ENCODE peak calls at places on chromosome 14, in ten cellular contexts. L is endodermal cell, A is OCI-LY7, W is epithelial cell of esophagus, Y is glutamatergic neuron, F is astrocyte of the spinal cord, V is GM12864, X is tibial artery, Z is nephron progenitor cell, U is foreskin keratinocyte. H is an unnamed sample.

GRCh38 chr14:34592623-34593022 is 37.3 kb downstream of the SNX6 start:
- DNase-seq in L (no peak), F (no peak), Z (no peak), Y (no peak), X (no peak), V (no peak), U (no peak), A (no peak), W (no peak), H (no peak)

GRCh38 chr14:104879201-104879982 is 14.3 kb downstream of the CEP170B start:
- DNase-seq in U (no peak), A (no peak), Y (peak), X (no peak), V (no peak), F (no peak), W (no peak), L (peak), Z (peak), H (no peak)

GRCh38 chr14:55581011-55581806 is 1.2 kb downstream of the KTN1 start:
- DNase-seq in U (peak), Z (peak), W (peak), V (no peak), F (peak), A (peak), L (peak), Y (peak), X (peak), H (peak)

GRCh38 chr14:95514131-95515079 is 2.0 kb downstream of the SYNE3 start:
- DNase-seq in L (peak), Z (no peak), F (no peak), Y (no peak), A (no peak), X (no peak), V (no peak), U (no peak), W (peak), H (peak)

GRCh38 chr14:78902010-78902623 is 731.9 kb downstream of the NRXN3 start:
- DNase-seq in V (no peak), X (no peak), F (peak), W (peak), Y (peak), L (peak), Z (peak), U (no peak), A (peak), H (peak)

GRCh38 chr14:75521415-75522199 is 662 bp upstream of the BATF start:
- DNase-seq in Z (no peak), F (no peak), L (no peak), A (no peak), Y (no peak), V (no peak), X (no peak), W (peak), U (no peak), H (no peak)

GRCh38 chr14:93104961-93105360 is 10.8 kb downstream of the ITPK1 start:
- DNase-seq in Z (no peak), X (no peak), Y (no peak), L (peak), V (no peak), A (no peak), U (peak), W (no peak), F (no peak), H (no peak)

GRCh38 chr14:43872752-43873655 is 634.1 kb downstream of the FSCB start:
- DNase-seq in L (peak), Z (no peak), A (no peak), Y (no peak), W (no peak), U (no peak), V (no peak), F (no peak), X (no peak), H (no peak)

GRCh38 chr14:77809011-77809410 is 9.1 kb downstream of the ADCK1 start:
- DNase-seq in X (no peak), Y (no peak), W (no peak), A (no peak), Z (no peak), V (no peak), F (no peak), L (no peak), U (no peak), H (no peak)

GRCh38 chr14:99395904-99396530 is 84.6 kb downstream of the SETD3 start:
- DNase-seq in X (no peak), W (peak), Y (no peak), U (peak), L (peak), A (no peak), V (no peak), F (peak), Z (no peak), H (no peak)

GRCh38 chr14:61153436-61153835 is 127.7 kb downstream of the TMEM30B start:
- DNase-seq in W (peak), Y (peak), V (no peak), F (peak), U (no peak), X (no peak), A (no peak), L (peak), Z (peak), H (no peak)

GRCh38 chr14:23322568-23323517 is 1.6 kb downstream of the PABPN1 start:
- DNase-seq in W (no peak), Z (no peak), F (no peak), V (no peak), A (no peak), Y (no peak), U (no peak), X (no peak), L (no peak), H (no peak)

GRCh38 chr14:49586673-49587460 is 687 bp upstream of the RPS29 start:
- DNase-seq in U (peak), A (peak), V (no peak), W (peak), F (peak), L (peak), Z (peak), X (no peak), Y (peak), H (peak)

GRCh38 chr14:81392052-81392451 is 8.1 kb downstream of the STON2 start:
- DNase-seq in U (no peak), L (no peak), X (no peak), F (no peak), Z (no peak), V (no peak), A (no peak), Y (no peak), W (no peak), H (no peak)

GRCh38 chr14:55803506-55804197 is 223.6 kb downstream of the KTN1 start:
- DNase-seq in V (no peak), Y (no peak), L (no peak), F (no peak), Z (no peak), A (no peak), U (no peak), X (no peak), W (peak), H (no peak)

GRCh38 chr14:24057867-24058259 is 6.1 kb downstream of the CARMIL3 start:
- DNase-seq in W (no peak), X (no peak), Z (no peak), Y (no peak), F (no peak), L (no peak), U (no peak), V (no peak), A (no peak), H (no peak)

GRCh38 chr14:99313234-99313633 is 41.2 kb upstream of the BCL11B start:
- DNase-seq in A (no peak), F (no peak), U (no peak), Z (no peak), X (no peak), V (no peak), W (no peak), L (no peak), Y (no peak), H (no peak)

GRCh38 chr14:55416866-55417265 is 5.2 kb upstream of the ATG14 start:
- DNase-seq in Z (peak), W (peak), U (no peak), X (no peak), L (peak), V (no peak), F (no peak), A (peak), Y (peak), H (no peak)

GRCh38 chr14:33737446-33737845 is 213.4 kb downstream of the EGLN3 start:
- DNase-seq in V (no peak), A (no peak), X (no peak), Z (no peak), Y (no peak), W (peak), L (no peak), U (peak), F (peak), H (no peak)

GRCh38 chr14:104799657-104800599 is 973 bp upstream of the ZBTB42 start:
- DNase-seq in W (peak), U (no peak), X (peak), L (peak), Z (peak), V (no peak), F (peak), Y (peak), A (peak), H (no peak)

GRCh38 chr14:30064454-30064853 is 136.8 kb upstream of the PRKD1 start:
- DNase-seq in L (no peak), Z (no peak), F (no peak), V (no peak), A (no peak), W (no peak), Y (no peak), X (no peak), U (no peak), H (no peak)

GRCh38 chr14:26775765-26776577 is 178.1 kb upstream of the NOVA1 start:
- DNase-seq in W (peak), X (no peak), L (no peak), V (no peak), Z (no peak), Y (no peak), U (peak), F (peak), A (no peak), H (no peak)

GRCh38 chr14:33057585-33057984 is 118.9 kb downstream of the NPAS3 start:
- DNase-seq in Y (no peak), V (no peak), A (no peak), X (no peak), W (no peak), F (no peak), L (no peak), Z (no peak), U (no peak), H (no peak)

GRCh38 chr14:38285962-38286361 is 30.1 kb upstream of the CLEC14A start:
- DNase-seq in F (no peak), U (no peak), Y (no peak), L (no peak), X (no peak), A (no peak), Z (no peak), W (no peak), V (no peak), H (no peak)

GRCh38 chr14:104352493-104353220 is 214.3 kb downstream of the KIF26A start:
- DNase-seq in W (no peak), F (no peak), X (peak), U (no peak), V (no peak), Y (no peak), Z (no peak), L (peak), A (no peak), H (no peak)

GRCh38 chr14:98721061-98721460 is 550.9 kb downstream of the BCL11B start:
- DNase-seq in A (peak), F (no peak), Z (no peak), Y (no peak), L (no peak), X (no peak), W (no peak), U (no peak), V (no peak), H (no peak)

GRCh38 chr14:56147980-56148901 is 30.0 kb downstream of the PELI2 start:
- DNase-seq in Z (no peak), Y (no peak), A (no peak), U (no peak), V (no peak), L (no peak), F (no peak), W (no peak), X (no peak), H (no peak)

GRCh38 chr14:58774531-58774930 is 136.8 kb downstream of the DACT1 start:
- DNase-seq in V (no peak), Z (no peak), X (no peak), U (no peak), Y (no peak), W (no peak), F (no peak), L (no peak), A (no peak), H (no peak)

GRCh38 chr14:41950428-41950827 is 343.8 kb downstream of the LRFN5 start:
- DNase-seq in Z (no peak), L (no peak), Y (no peak), F (peak), A (no peak), X (no peak), W (no peak), V (no peak), U (no peak), H (no peak)

GRCh38 chr14:49464885-49465284 is 121.3 kb downstream of the RPS29 start:
- DNase-seq in A (peak), Z (peak), F (no peak), U (no peak), W (no peak), V (no peak), L (peak), X (no peak), Y (no peak), H (no peak)

GRCh38 chr14:78243187-78243586 is 73.0 kb downstream of the NRXN3 start:
- DNase-seq in U (no peak), A (no peak), L (no peak), W (no peak), Y (no peak), X (no peak), Z (no peak), V (no peak), F (no peak), H (no peak)

GRCh38 chr14:54603362-54603761 is 36.4 kb downstream of the SAMD4A start:
- DNase-seq in U (peak), W (peak), Y (no peak), V (no peak), X (no peak), F (peak), L (no peak), Z (no peak), A (no peak), H (no peak)

GRCh38 chr14:95953111-95953724 is 76.6 kb downstream of the TUNAR start:
- DNase-seq in A (peak), U (no peak), Z (peak), V (no peak), L (peak), W (peak), F (no peak), X (no peak), Y (no peak), H (peak)

DNA sequence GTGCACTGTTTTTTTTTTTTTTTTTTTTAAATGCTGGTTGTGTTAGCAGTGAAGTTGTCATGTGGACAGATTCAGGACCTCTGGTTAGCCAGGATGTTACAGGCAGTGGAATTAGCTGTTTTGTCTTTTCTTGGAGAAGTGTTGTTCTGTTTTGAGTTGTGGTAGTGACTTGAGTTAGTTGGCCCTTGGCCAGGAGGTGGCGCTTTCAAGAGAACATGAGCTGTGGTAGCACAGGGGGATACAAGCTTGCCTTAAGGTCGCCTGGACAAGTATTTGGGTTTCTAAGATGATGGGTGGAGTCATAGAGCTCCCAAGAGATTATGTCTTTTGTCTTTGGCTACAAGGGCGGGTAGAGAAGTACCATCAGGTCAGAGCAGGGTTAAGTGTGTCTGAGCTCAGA is 33.3 kb upstream of the CCDC198 start:
- DNase-seq in F (no peak), V (no peak), Y (no peak), L (peak), U (no peak), X (no peak), W (peak), A (peak), Z (no peak), H (no peak)
- TF ChIP-seq CTCF in F (no peak), V (peak), Y (no peak), L (peak), U (no peak), X (no peak), W (no peak), A (peak), Z (no peak), H (peak)

GRCh38 chr14:100498068-100498467 is 89.1 kb downstream of the BEGAIN start:
- DNase-seq in W (no peak), A (no peak), U (no peak), V (no peak), Z (no peak), F (no peak), Y (no peak), L (no peak), X (no peak), H (no peak)

GRCh38 chr14:100504372-100505078 is 82.7 kb downstream of the BEGAIN start:
- DNase-seq in V (no peak), L (no peak), W (peak), U (peak), X (no peak), A (no peak), Z (no peak), Y (no peak), F (no peak), H (no peak)

GRCh38 chr14:100500128-100500527 is 87.1 kb downstream of the BEGAIN start:
- DNase-seq in X (no peak), U (no peak), W (no peak), V (no peak), A (no peak), L (no peak), Y (no peak), F (no peak), Z (no peak), H (no peak)

GRCh38 chr14:100502622-100503220 is 84.5 kb downstream of the BEGAIN start:
- DNase-seq in Y (no peak), W (no peak), F (no peak), L (no peak), U (no peak), Z (no peak), A (no peak), V (no peak), X (no peak), H (no peak)
- TF ChIP-seq CTCF in Y (no peak), W (no peak), F (no peak), L (no peak), U (no peak), Z (no peak), A (no peak), V (no peak), X (no peak), H (no peak)

GRCh38 chr14:65412189-65412846 is at the start of gene FUT8:
- DNase-seq in F (peak), Y (peak), Z (peak), V (peak), L (peak), X (peak), U (peak), W (peak), A (peak), H (peak)

GRCh38 chr14:65414961-65415589 is 2.5 kb downstream of the FUT8 start:
- DNase-seq in L (no peak), X (no peak), W (peak), V (no peak), A (peak), U (no peak), Z (no peak), Y (no peak), F (peak), H (no peak)

GRCh38 chr14:65413739-65414045 is 1.2 kb downstream of the FUT8 start:
- DNase-seq in U (no peak), A (peak), F (no peak), Z (no peak), Y (no peak), X (no peak), L (no peak), W (no peak), V (peak), H (no peak)

GRCh38 chr14:65411656-65412188 is 808 bp upstream of the FUT8 start:
- DNase-seq in F (peak), A (peak), U (peak), Y (peak), V (peak), W (peak), L (peak), X (peak), Z (peak), H (peak)

GRCh38 chr14:65412881-65413738 is 580 bp downstream of the FUT8 start:
- DNase-seq in A (peak), W (peak), F (peak), V (peak), L (peak), U (peak), X (peak), Y (peak), Z (no peak), H (peak)
- TF ChIP-seq CTCF in A (no peak), W (peak), F (peak), V (no peak), L (no peak), U (no peak), X (no peak), Y (no peak), Z (no peak), H (no peak)

DNA sequence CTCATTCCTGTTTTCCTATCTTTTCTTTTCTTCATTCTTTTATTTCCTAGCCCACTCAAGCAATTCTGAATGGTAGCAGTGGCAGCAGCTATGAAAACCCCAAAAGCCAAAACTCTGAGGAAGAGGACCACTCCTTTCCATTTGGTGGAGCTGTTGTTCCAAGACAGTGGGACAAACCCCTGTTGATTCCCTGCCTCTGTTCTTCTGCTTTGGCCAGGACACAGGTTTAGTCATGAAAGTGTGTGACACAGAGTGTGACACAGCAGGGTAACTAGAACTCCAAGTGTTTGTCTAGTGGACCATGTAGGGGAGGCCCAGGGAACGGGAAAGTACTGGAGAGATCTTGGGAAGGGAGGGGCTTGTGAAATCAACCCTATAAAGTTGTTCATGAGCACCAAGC is 71.1 kb downstream of the PTCSC3 start:
- DNase-seq in Z (peak), A (no peak), L (peak), W (peak), X (no peak), Y (no peak), V (no peak), F (no peak), U (peak), H (no peak)
- TF ChIP-seq CTCF in Z (peak), A (peak), L (peak), W (peak), X (no peak), Y (no peak), V (no peak), F (peak), U (peak), H (peak)

DNA sequence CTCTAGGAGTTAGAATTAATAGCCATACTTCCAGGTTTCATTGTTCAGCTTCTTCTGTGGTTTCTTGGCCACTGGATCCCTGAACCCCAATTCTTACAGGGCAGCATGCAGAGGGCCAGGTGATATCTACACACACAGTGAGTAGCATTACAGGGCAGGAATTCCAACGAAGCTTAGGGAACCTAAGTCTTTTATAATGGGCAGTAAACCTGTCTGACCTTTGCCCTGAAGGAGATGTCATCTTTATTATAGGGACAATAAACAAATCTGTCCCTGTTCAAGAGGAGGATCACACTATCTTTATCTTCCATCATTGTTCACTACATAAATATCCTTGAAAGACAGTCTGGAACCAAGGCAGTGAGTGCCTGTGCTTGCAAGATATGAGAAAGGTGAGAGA is 11.7 kb upstream of the EML5 start:
- DNase-seq in Z (no peak), W (no peak), U (no peak), L (no peak), A (no peak), X (no peak), V (no peak), Y (no peak), F (no peak), H (no peak)
- TF ChIP-seq CTCF in Z (no peak), W (no peak), U (no peak), L (no peak), A (no peak), X (no peak), V (no peak), Y (no peak), F (no peak), H (no peak)

GRCh38 chr14:91714805-91715204 is 17.1 kb downstream of the CATSPERB start:
- DNase-seq in Z (no peak), A (no peak), V (no peak), W (no peak), Y (no peak), F (no peak), U (no peak), L (peak), X (no peak), H (no peak)
- TF ChIP-seq CTCF in Z (no peak), A (peak), V (peak), W (no peak), Y (no peak), F (no peak), U (peak), L (peak), X (no peak), H (no peak)